ENCODE peak calls at places on chromosome 18, in six cellular contexts. L is foreskin fibroblast, Z is omental fat pad, U is right atrium auricular region, Q is endothelial cell, D is GM12864. F is an unnamed sample.
A peak's percentile ranks its signal among the peaks of the same experiment; 100 is the strongest.

GRCh38 chr18:79218605-79219195 is 149.5 kb downstream of the ATP9B start:
- DNase-seq in Z (no peak), L (no peak), U (no peak), D (no peak), Q (no peak), F (no peak)

GRCh38 chr18:23718731-23719130 is 29.5 kb downstream of the LAMA3 start:
- DNase-seq in U (no peak), L (no peak), Q (no peak), Z (no peak), D (no peak), F (no peak)

GRCh38 chr18:48771641-48772380 is 179.0 kb downstream of the SMAD7 start:
- DNase-seq in L (no peak), D (no peak), Q (no peak), Z (no peak), U (no peak), F (no peak)

GRCh38 chr18:22822024-22822423 is 111.1 kb upstream of the RBBP8 start:
- DNase-seq in U (no peak), L (peak; percentile 43), Q (no peak), D (no peak), Z (no peak), F (no peak)

GRCh38 chr18:45221363-45221762 is 393.9 kb upstream of the SLC14A2 start:
- DNase-seq in L (peak; percentile 85), Z (no peak), Q (no peak), D (no peak), U (no peak), F (no peak)

GRCh38 chr18:61159246-61159645 is 174.0 kb upstream of the CDH20 start:
- DNase-seq in Z (no peak), U (no peak), Q (no peak), D (no peak), L (no peak), F (no peak)

GRCh38 chr18:56812674-56813073 is 161.5 kb downstream of the WDR7 start:
- DNase-seq in L (no peak), Q (no peak), D (no peak), U (no peak), Z (no peak), F (no peak)

GRCh38 chr18:59272971-59273935 is at the start of gene RAX:
- DNase-seq in Z (no peak), L (peak; percentile 46), D (no peak), Q (peak; percentile 75), U (no peak), F (peak; percentile 55)

GRCh38 chr18:50819027-50819726 is 639 bp downstream of the MRO start:
- DNase-seq in D (no peak), Q (peak; percentile 39), U (no peak), L (peak; percentile 28), Z (no peak), F (peak; percentile 7)

GRCh38 chr18:57518533-57518932 is 68.0 kb downstream of the FECH start:
- DNase-seq in U (no peak), D (no peak), Q (no peak), L (no peak), Z (no peak), F (no peak)

GRCh38 chr18:75337348-75337747 is 90.2 kb downstream of the SMIM21 start:
- DNase-seq in D (no peak), Z (no peak), U (no peak), L (no peak), Q (no peak), F (no peak)

GRCh38 chr18:74226666-74227065 is 65.1 kb downstream of the CYB5A start:
- DNase-seq in L (no peak), D (no peak), Q (no peak), U (no peak), Z (no peak), F (no peak)

GRCh38 chr18:34806527-34806926 is 96.4 kb downstream of the DTNA start:
- DNase-seq in D (no peak), L (no peak), U (no peak), Q (no peak), Z (no peak), F (no peak)

GRCh38 chr18:80231616-80232015 is 15.7 kb downstream of the PARD6G start:
- DNase-seq in U (peak; percentile 42), L (no peak), Q (no peak), D (no peak), Z (no peak), F (no peak)

GRCh38 chr18:23936371-23936958 is 78.1 kb upstream of the TTC39C start:
- DNase-seq in Q (no peak), L (no peak), D (no peak), Z (no peak), U (no peak), F (no peak)

GRCh38 chr18:25650201-25650941 is 298.4 kb upstream of the ZNF521 start:
- DNase-seq in D (peak; percentile 4), Z (no peak), U (no peak), L (peak; percentile 94), Q (no peak), F (no peak)

GRCh38 chr18:52694804-52695203 is 354.8 kb downstream of the DCC start:
- DNase-seq in U (no peak), L (peak; percentile 9), D (no peak), Q (peak; percentile 38), Z (no peak), F (peak; percentile 28)

GRCh38 chr18:78558948-78559347 is 420.7 kb upstream of the SALL3 start:
- DNase-seq in L (no peak), D (no peak), Z (no peak), Q (no peak), U (peak; percentile 4), F (no peak)

GRCh38 chr18:41985914-41986313 is 30.9 kb downstream of the PIK3C3 start:
- DNase-seq in Z (no peak), U (no peak), Q (no peak), L (no peak), D (no peak), F (no peak)

GRCh38 chr18:76380127-76380729 is 114.8 kb downstream of the ZNF516 start:
- DNase-seq in Q (no peak), U (no peak), L (no peak), Z (no peak), D (no peak), F (no peak)

GRCh38 chr18:76378526-76379215 is 116.4 kb downstream of the ZNF516 start:
- DNase-seq in Q (peak; percentile 39), L (no peak), U (no peak), Z (no peak), D (no peak), F (no peak)

GRCh38 chr18:76379226-76380126 is 115.6 kb downstream of the ZNF516 start:
- DNase-seq in D (no peak), Z (no peak), U (no peak), L (no peak), Q (no peak), F (no peak)

GRCh38 chr18:76382265-76382664 is 112.8 kb downstream of the ZNF516 start:
- DNase-seq in L (peak; percentile 37), Z (no peak), U (no peak), Q (no peak), D (no peak), F (no peak)

DNA sequence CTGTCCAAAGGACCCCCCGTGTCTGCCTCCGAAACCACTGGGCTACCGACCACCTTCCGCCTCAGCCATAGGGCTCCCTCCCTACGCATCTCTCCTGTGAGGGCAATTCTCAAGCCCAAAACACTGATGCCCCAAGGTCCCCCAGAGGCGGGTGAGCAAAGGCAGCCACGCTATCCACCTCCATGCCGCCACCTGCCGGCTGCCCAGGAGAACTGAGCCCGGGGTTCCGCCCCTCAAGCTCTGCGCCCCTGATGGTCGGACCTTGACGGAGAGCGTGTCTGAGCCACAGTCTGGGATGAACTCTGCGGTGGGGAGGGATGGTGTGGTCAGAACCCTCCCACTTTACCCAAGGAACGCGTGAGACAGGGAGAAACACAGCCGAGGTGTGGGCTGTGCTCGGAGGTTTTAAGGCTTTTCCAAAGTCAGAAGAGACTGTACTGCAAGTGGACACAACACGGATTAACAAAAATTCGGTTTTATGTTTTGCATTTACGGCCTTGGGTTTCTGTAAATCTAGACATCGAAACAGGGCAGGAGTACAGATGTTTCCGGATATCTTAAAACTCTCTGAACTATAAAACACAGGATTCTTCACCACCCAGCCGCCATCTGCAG is 114.1 kb downstream of the ZNF516 start:
- DNase-seq in Z (no peak), Q (peak; percentile 82), D (no peak), U (no peak), L (peak; percentile 57), F (peak; percentile 27)
- TF ChIP-seq CTCF in Z (no peak), Q (peak; percentile 85), D (peak; percentile 46), U (no peak), L (peak; percentile 64), F (peak; percentile 61)

DNA sequence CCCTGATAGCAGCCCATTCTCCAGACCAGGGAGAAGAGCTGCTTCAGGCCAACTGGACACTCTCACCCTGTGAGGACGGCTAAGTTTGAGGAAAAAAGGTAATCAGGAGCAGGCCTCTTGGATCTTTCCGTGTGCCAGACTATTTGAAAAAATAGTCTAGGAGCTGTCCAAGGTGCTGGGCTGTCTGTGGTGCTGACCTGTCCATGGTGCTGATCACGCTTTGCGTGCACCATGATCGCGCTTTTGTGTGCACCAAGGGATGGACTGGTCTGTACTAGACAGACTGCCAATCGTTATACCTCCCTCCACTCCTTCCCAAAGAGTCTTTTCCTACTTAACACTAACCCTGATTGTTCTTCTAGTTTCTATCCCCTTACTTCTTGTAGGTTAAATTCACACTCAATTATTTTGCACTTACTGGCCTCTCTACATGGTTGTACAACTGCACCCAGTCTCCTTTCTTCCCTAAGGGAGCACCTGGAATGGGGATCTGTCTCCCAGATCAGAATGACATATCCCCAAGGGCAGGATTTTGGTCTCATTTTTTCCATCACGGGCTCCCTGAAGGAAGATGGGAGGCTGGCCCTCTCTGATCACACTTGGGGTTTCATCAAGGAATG is 295.4 kb downstream of the CELF4 start:
- DNase-seq in D (no peak), Z (peak; percentile 35), U (no peak), L (peak; percentile 78), Q (peak; percentile 73), F (peak; percentile 80)
- TF ChIP-seq CTCF in D (no peak), Z (no peak), U (no peak), L (no peak), Q (no peak), F (no peak)

DNA sequence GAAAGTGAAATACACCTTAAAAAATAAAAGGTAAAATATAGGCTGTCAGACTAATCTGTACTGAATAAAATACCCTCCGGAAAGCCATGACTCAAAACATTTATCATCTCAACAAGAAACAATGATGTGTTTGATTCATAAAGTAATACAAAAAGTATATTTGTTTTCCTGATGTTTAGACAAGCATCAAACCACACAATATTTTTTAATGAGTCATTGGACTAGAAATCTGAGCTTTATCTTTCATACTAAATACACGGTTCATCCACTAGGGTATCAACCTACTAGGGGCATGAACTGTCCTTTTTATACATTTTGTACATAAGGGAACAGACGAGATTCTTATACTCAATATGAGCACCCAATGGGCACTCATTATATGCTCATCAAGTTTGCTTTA is 31.3 kb downstream of the CD226 start:
- DNase-seq in Z (no peak), U (no peak), Q (no peak), L (peak; percentile 4), D (no peak), F (no peak)
- TF ChIP-seq CTCF in Z (no peak), U (no peak), Q (no peak), L (no peak), D (no peak), F (no peak)

DNA sequence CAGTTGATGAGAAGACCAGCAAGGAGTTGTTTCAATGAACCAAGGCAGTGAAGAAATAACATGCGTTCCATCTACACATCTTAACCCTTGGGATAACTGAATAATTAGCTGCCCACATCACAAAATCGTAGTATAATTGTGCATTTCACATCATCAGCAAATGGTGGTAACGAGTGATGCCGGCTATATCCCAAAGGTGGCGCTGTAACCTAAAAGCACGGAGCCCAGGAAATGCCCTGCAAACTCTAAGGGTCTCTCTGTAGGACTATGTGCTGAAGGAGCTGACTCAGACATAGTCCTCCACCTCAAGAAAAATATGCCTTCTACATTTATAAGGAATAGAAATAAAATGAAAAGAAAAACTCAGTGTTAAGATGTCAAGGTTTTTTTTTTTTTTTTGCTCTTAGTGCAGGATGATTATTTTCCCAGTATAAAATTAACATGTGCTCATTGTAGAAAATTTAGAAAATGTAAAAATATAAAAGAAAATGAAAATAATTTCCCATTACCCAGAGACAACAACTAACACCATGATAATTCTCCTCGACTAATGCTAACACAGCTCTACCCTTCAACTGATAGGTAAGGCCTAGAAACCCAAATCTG is 23.1 kb upstream of the DSG3 start:
- DNase-seq in Z (no peak), U (no peak), D (no peak), L (no peak), Q (peak; percentile 57), F (peak; percentile 41)
- TF ChIP-seq CTCF in Z (no peak), U (peak; percentile 32), D (peak; percentile 84), L (peak; percentile 36), Q (peak; percentile 88), F (peak; percentile 88)